ENCODE peak calls at places on chromosome 22, in nine cellular contexts. W is gastrocnemius medialis, C is osteoblast, P is OCI-LY7, Q is mesenchymal stem cell, O is neuronal stem cell, V is mammary epithelial cell, J is ovary, D is psoas muscle. Z is an unnamed sample.
A peak's percentile ranks its signal among the peaks of the same experiment; 100 is the strongest.

GRCh38 chr22:49786976-49787843 is 40.5 kb downstream of the BRD1 start:
- DNase-seq in J (no peak), P (no peak), V (no peak), O (no peak), W (no peak), Q (no peak), D (peak; percentile 13), C (no peak), Z (no peak)

GRCh38 chr22:41240377-41241132 is at the start of gene CHADL:
- DNase-seq in C (no peak), W (no peak), O (no peak), D (no peak), Q (no peak), P (no peak), V (no peak), J (no peak), Z (no peak)

GRCh38 chr22:43273902-43274484 is 69.2 kb downstream of the SCUBE1 start:
- DNase-seq in O (peak; percentile 54), W (no peak), J (no peak), C (peak; percentile 97), Q (peak; percentile 71), D (no peak), P (peak; percentile 55), V (peak; percentile 41), Z (no peak)

GRCh38 chr22:44895296-44896055 is 114.3 kb downstream of the PHF21B start:
- DNase-seq in O (no peak), V (no peak), P (no peak), W (no peak), Q (no peak), C (no peak), D (no peak), J (no peak), Z (no peak)

GRCh38 chr22:37746366-37747089 is 49.7 kb downstream of the TRIOBP start:
- DNase-seq in W (no peak), D (no peak), P (peak; percentile 28), J (no peak), O (peak; percentile 24), C (no peak), Q (no peak), V (peak; percentile 16), Z (no peak)

GRCh38 chr22:43829448-43829821 is 17.3 kb upstream of the EFCAB6 start:
- DNase-seq in W (no peak), J (no peak), C (no peak), P (no peak), O (no peak), V (no peak), Q (no peak), D (no peak), Z (no peak)

GRCh38 chr22:23289851-23290724 is 109.8 kb downstream of the BCR start:
- DNase-seq in J (peak; percentile 38), V (peak; percentile 41), C (peak; percentile 94), W (no peak), P (peak; percentile 60), D (peak; percentile 52), O (peak; percentile 64), Q (peak; percentile 70), Z (peak; percentile 70)

GRCh38 chr22:42284643-42285181 is 14.3 kb upstream of the TCF20 start:
- DNase-seq in V (no peak), O (no peak), Q (no peak), D (no peak), P (no peak), W (no peak), J (no peak), C (peak; percentile 62), Z (no peak)

GRCh38 chr22:28185130-28185529 is 266.1 kb upstream of the PITPNB start:
- DNase-seq in V (no peak), C (no peak), D (no peak), Q (no peak), J (no peak), W (no peak), P (no peak), O (no peak), Z (no peak)

GRCh38 chr22:28999510-29000224 is 62.0 kb downstream of the C22orf31 start:
- DNase-seq in O (no peak), W (no peak), D (no peak), P (no peak), Q (no peak), J (no peak), C (no peak), V (no peak), Z (no peak)

GRCh38 chr22:45008853-45009751 is 703 bp downstream of the PHF21B start:
- DNase-seq in O (peak; percentile 46), J (peak; percentile 18), C (peak; percentile 94), V (peak; percentile 33), Q (peak; percentile 20), W (no peak), P (peak; percentile 21), D (peak; percentile 15), Z (no peak)

GRCh38 chr22:20130739-20131592 is 638 bp upstream of the ZDHHC8 start:
- DNase-seq in D (peak; percentile 92), P (no peak), Q (peak; percentile 85), O (peak; percentile 74), W (peak; percentile 81), V (peak; percentile 61), C (peak; percentile 99), J (peak; percentile 83), Z (peak; percentile 94)

GRCh38 chr22:19974935-19975706 is 33.5 kb upstream of the TXNRD2 start:
- DNase-seq in Q (no peak), W (no peak), O (no peak), C (no peak), D (no peak), V (no peak), J (no peak), P (peak; percentile 52), Z (no peak)

GRCh38 chr22:37806409-37807338 is 1.1 kb upstream of the GCAT start:
- DNase-seq in V (peak; percentile 64), C (peak; percentile 94), Q (peak; percentile 53), W (no peak), P (no peak), O (no peak), D (no peak), J (no peak), Z (no peak)

GRCh38 chr22:21866821-21867527 is 471 bp downstream of the MAPK1 start:
- DNase-seq in O (peak; percentile 15), J (peak; percentile 11), V (no peak), P (peak; percentile 43), C (peak; percentile 84), Q (no peak), W (no peak), D (no peak), Z (peak; percentile 25)

GRCh38 chr22:45585437-45585755 is 82.7 kb downstream of the FBLN1 start:
- DNase-seq in W (no peak), Q (no peak), V (no peak), P (no peak), C (peak; percentile 87), O (no peak), D (peak; percentile 37), J (no peak), Z (no peak)

GRCh38 chr22:49847751-49848689 is 5.6 kb upstream of the ZBED4 start:
- DNase-seq in J (no peak), D (no peak), V (no peak), P (no peak), W (no peak), Q (no peak), O (no peak), C (peak; percentile 83), Z (no peak)

GRCh38 chr22:20128902-20129746 is 2.5 kb upstream of the ZDHHC8 start:
- DNase-seq in J (no peak), P (peak; percentile 63), D (no peak), Q (peak; percentile 39), O (no peak), V (no peak), W (no peak), C (peak; percentile 92), Z (no peak)

GRCh38 chr22:31221084-31221483 is 9.0 kb downstream of the LIMK2 start:
- DNase-seq in P (no peak), D (no peak), V (no peak), Q (no peak), W (no peak), O (no peak), J (no peak), C (no peak), Z (no peak)
- H3K4me1 ChIP-seq in P (peaks cover 21% of the 10 kb centered on the region), D (peaks cover 24% of the 10 kb centered on the region), V (peaks cover 14% of the 10 kb centered on the region), Q (peaks cover 1% of the 10 kb centered on the region), W (peaks cover 11% of the 10 kb centered on the region), O (peaks cover 26% of the 10 kb centered on the region), J (peaks cover 8% of the 10 kb centered on the region), C (no peaks in the 10 kb centered on the region), Z (no peaks in the 10 kb centered on the region)

GRCh38 chr22:17357688-17358087 is 11.6 kb upstream of the CECR2 start:
- DNase-seq in D (no peak), Q (no peak), O (no peak), V (no peak), W (no peak), J (no peak), P (no peak), C (no peak), Z (no peak)
- H3K4me1 ChIP-seq in D (no peaks in the 10 kb centered on the region), Q (no peaks in the 10 kb centered on the region), O (peaks cover 13% of the 10 kb centered on the region), V (no peaks in the 10 kb centered on the region), W (no peaks in the 10 kb centered on the region), J (no peaks in the 10 kb centered on the region), P (no peaks in the 10 kb centered on the region), C (no peaks in the 10 kb centered on the region), Z (no peaks in the 10 kb centered on the region)

DNA sequence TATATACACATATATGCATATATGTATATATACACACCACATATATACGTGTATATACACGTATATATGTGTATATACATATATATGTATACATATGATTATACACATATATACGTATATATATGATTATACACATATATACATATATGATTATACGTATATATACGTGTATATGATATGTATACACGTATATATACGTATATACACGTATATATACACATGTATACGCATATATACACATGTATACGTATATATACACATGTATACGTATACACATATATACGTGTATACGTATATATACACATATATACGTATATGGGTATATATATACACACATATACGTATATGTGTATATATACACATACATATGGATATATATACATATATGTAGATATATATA is 62.1 kb upstream of the HMGXB4 start:
- DNase-seq in O (no peak), C (no peak), W (no peak), Q (no peak), D (no peak), V (no peak), P (no peak), J (no peak), Z (no peak)
- H3K4me1 ChIP-seq in O (no peaks in the 10 kb centered on the region), C (peaks cover 10% of the 10 kb centered on the region), W (no peaks in the 10 kb centered on the region), Q (no peaks in the 10 kb centered on the region), D (no peaks in the 10 kb centered on the region), V (peaks cover 6% of the 10 kb centered on the region), P (no peaks in the 10 kb centered on the region), J (no peaks in the 10 kb centered on the region), Z (no peaks in the 10 kb centered on the region)

GRCh38 chr22:35591696-35592417 is 25.3 kb downstream of the MB start:
- DNase-seq in O (no peak), D (no peak), P (no peak), J (no peak), C (no peak), Q (no peak), V (no peak), W (no peak), Z (no peak)

GRCh38 chr22:35594686-35595085 is 22.4 kb downstream of the MB start:
- DNase-seq in V (no peak), J (no peak), O (no peak), D (no peak), Q (no peak), C (no peak), W (no peak), P (no peak), Z (no peak)

GRCh38 chr22:35593885-35594470 is 23.2 kb downstream of the MB start:
- DNase-seq in O (no peak), Q (no peak), C (peak; percentile 78), W (no peak), P (no peak), V (no peak), D (no peak), J (peak; percentile 27), Z (no peak)

GRCh38 chr22:35592418-35592967 is 24.6 kb downstream of the MB start:
- DNase-seq in D (no peak), C (no peak), P (no peak), O (no peak), W (no peak), J (peak; percentile 36), V (no peak), Q (no peak), Z (no peak)

GRCh38 chr22:35593071-35593884 is 23.9 kb downstream of the MB start:
- DNase-seq in D (no peak), C (no peak), P (no peak), O (no peak), J (no peak), Q (no peak), W (no peak), V (no peak), Z (no peak)
- H3K4me1 ChIP-seq in D (peaks cover 78% of the 10 kb centered on the region), C (peaks cover 12% of the 10 kb centered on the region), P (no peaks in the 10 kb centered on the region), O (no peaks in the 10 kb centered on the region), J (peaks cover 2% of the 10 kb centered on the region), Q (peaks cover 10% of the 10 kb centered on the region), W (peaks cover 74% of the 10 kb centered on the region), V (peaks cover 15% of the 10 kb centered on the region), Z (peaks cover 4% of the 10 kb centered on the region)